ENCODE peak calls at places on chromosomes 6 and 20, in ten cellular contexts. Y is body of pancreas; O is upper lobe of left lung; Q is CD8-positive, alpha-beta memory T cell; S is H7; H is left ventricle myocardium inferior; K is AG04450; E is ovary; F is heart left ventricle; I is A673. X is an unnamed sample.

GRCh38 chr6:148500402-148500801 is 157.8 kb downstream of the SASH1 start:
- DNase-seq in S (no peak), E (no peak), Y (no peak), O (no peak), F (no peak), K (no peak), Q (no peak), I (no peak), H (no peak), X (no peak)

GRCh38 chr6:30077218-30077617 is 1.6 kb upstream of the RNF39 start:
- DNase-seq in F (no peak), O (no peak), Q (no peak), K (no peak), E (no peak), S (no peak), H (no peak), Y (no peak), I (no peak), X (no peak)

GRCh38 chr6:30396833-30397479 is 52.0 kb downstream of the RPP21 start:
- DNase-seq in H (peak), S (peak), E (peak), F (peak), Q (peak), I (peak), O (peak), K (peak), Y (peak), X (peak)

GRCh38 chr6:28160233-28160632 is 18.6 kb downstream of the ZKSCAN8 start:
- DNase-seq in H (no peak), Q (no peak), F (no peak), Y (no peak), E (no peak), S (no peak), K (no peak), O (no peak), I (peak), X (no peak)

GRCh38 chr6:155693573-155694428 is 238.2 kb upstream of the NOX3 start:
- DNase-seq in Y (peak), K (no peak), I (no peak), E (no peak), Q (no peak), S (no peak), O (no peak), F (no peak), H (no peak), X (no peak)

GRCh38 chr6:82984720-82985119 is 80.9 kb downstream of the UBE3D start:
- DNase-seq in K (no peak), S (no peak), Y (no peak), F (no peak), Q (no peak), H (no peak), I (no peak), E (no peak), O (no peak), X (no peak)

GRCh38 chr6:148677594-148678476 is 69.0 kb upstream of the UST start:
- DNase-seq in I (no peak), Q (no peak), K (no peak), Y (no peak), F (no peak), S (no peak), E (no peak), H (no peak), O (no peak), X (no peak)

GRCh38 chr6:119978274-119978889 is 628.8 kb upstream of the MAN1A1 start:
- DNase-seq in H (no peak), S (peak), K (no peak), E (no peak), Q (no peak), I (peak), Y (peak), F (no peak), O (no peak), X (peak)

GRCh38 chr6:1387632-1388031 is 1.7 kb upstream of the FOXF2 start:
- DNase-seq in K (no peak), F (no peak), I (no peak), Y (no peak), O (no peak), H (no peak), E (no peak), S (peak), Q (no peak), X (no peak)

GRCh38 chr20:5844063-5844681 is 94.0 kb downstream of the SHLD1 start:
- DNase-seq in K (no peak), F (no peak), Q (no peak), H (no peak), E (no peak), O (no peak), Y (no peak), I (peak), S (no peak), X (peak)

GRCh38 chr6:121437861-121438651 is 2.6 kb downstream of the GJA1 start:
- DNase-seq in H (peak), S (peak), E (peak), Q (no peak), F (no peak), Y (peak), O (peak), I (peak), K (no peak), X (peak)

GRCh38 chr20:25204550-25205276 is 9.2 kb downstream of the ENTPD6 start:
- DNase-seq in E (no peak), O (no peak), S (peak), F (no peak), I (no peak), K (no peak), Y (no peak), H (no peak), Q (no peak), X (no peak)

GRCh38 chr6:82701341-82701740 is 337.7 kb downstream of the TPBG start:
- DNase-seq in H (no peak), Y (no peak), Q (no peak), I (no peak), E (no peak), O (no peak), F (no peak), K (no peak), S (no peak), X (no peak)

GRCh38 chr20:36132802-36133211 is 21.7 kb upstream of the EPB41L1 start:
- DNase-seq in Q (no peak), O (no peak), H (no peak), S (no peak), E (no peak), K (no peak), Y (no peak), F (peak), I (peak), X (no peak)

DNA sequence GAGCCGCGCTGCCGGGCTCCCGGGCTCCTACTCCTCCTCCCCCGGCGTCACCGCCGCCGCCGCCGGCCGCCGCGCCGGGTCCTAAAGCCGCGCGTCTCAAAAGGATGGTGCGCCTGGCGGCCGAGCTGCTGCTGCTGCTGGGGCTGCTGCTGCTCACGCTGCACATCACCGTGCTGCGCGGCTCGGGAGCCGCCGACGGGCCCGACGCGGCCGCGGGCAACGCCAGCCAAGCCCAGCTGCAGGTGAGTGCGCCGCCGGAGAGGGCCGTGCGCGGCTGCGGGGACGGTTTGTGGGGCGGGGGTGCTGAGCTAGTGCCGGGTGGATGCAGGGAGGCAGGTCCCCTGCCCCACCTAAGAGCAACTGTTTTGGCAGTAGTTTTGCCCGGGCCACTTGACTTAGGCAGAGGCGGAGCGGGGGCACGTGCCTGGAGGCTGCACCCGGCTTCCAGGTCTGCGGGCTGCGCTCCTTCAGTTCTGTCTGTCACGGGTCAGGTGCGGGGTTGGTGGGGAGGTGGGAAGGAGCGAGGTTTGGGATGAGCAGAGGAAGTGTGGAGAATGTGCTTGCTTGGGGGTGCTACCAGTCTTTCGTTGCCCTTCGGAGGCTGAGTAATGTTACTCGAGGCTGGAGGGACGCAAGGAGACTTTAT is 722 bp downstream of the ISM1 start:
- DNase-seq in F (peak), Y (peak), E (no peak), S (peak), K (no peak), I (peak), O (peak), Q (peak), H (peak), X (peak)
- H3K4me3 ChIP-seq in F (peak), Y (peak), E (peak), S (peak), K (peak), I (peak), O (peak), Q (peak), H (peak), X (peak)

GRCh38 chr6:87965806-87966205 is 81.8 kb upstream of the SPACA1 start:
- DNase-seq in H (no peak), Y (no peak), I (no peak), Q (no peak), K (no peak), S (no peak), E (no peak), F (no peak), O (no peak), X (no peak)

GRCh38 chr6:87972279-87972678 is 75.4 kb upstream of the SPACA1 start:
- DNase-seq in Y (no peak), K (no peak), F (no peak), S (no peak), I (no peak), Q (no peak), H (no peak), O (no peak), E (no peak), X (no peak)

GRCh38 chr6:87971605-87972262 is 75.9 kb upstream of the SPACA1 start:
- DNase-seq in Q (no peak), O (no peak), S (no peak), F (no peak), K (no peak), I (no peak), E (no peak), Y (no peak), H (no peak), X (no peak)

DNA sequence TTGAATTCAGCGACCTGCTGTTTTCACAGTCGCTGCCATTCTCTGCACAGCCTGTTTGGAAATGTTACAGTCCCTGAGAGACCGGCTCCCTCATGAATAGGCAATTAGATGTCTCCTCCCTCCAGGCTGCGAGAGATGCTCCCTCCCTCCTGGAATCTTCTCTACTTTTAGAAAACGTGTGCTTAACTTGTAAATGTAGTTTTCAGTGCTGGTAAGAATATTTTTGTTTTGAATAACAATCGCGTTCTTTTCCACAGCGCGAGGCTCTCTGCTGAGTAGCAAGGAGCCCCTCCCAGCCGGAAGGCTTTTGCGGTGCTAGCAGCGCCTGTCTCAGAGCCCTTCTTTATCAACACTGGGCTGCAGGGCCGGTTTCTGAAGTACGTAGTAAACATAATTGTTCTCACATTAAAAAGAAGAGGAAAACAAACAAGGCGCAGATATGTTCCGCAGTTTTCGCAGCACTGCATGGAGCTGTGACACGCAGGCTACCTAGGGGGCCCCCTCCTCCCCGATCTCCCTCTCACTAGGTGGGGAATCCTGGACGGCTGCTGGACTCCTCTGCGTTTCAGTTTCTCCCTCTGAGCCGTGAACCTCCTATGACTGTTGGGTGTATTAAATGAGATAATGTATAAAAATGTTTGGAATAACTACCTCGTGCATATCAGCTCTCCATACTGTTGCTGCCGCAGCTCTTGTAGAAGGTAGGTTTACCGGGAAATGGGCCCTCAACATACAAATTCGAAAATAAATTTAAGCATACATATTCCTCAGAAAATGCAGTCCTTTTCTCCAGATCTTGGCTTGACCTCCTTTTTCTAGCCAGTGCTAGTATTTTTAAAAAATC is 79.0 kb upstream of the SPACA1 start:
- DNase-seq in H (no peak), Q (peak), F (peak), Y (no peak), S (peak), I (peak), O (peak), E (no peak), K (no peak), X (no peak)
- H3K4me3 ChIP-seq in H (peak), Q (peak), F (peak), Y (no peak), S (peak), I (peak), O (peak), E (peak), K (peak), X (no peak)

DNA sequence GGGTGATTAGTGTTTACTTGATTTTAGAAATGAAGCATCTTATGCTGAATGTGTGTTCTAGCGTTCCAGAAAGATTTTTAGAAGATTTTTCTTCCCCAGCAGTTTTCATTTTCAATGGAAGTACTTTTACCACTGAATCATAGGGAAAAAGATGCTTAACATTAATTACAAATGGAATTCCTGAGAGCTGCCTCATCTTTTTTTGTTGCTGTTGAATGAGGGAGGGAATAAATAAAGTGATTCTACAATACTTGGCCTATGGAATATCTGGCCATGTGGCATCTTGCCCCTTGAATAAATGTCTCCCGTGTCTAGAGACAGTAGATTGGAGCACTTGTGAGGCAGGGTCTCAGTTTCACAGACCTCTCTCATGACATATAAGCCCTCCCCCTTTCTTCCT is 44.1 kb upstream of the SLC22A1 start:
- DNase-seq in H (no peak), E (no peak), Q (no peak), Y (no peak), F (no peak), O (no peak), I (no peak), K (peak), S (no peak), X (no peak)
- H3K4me3 ChIP-seq in H (no peak), E (no peak), Q (no peak), Y (no peak), F (no peak), O (no peak), I (no peak), K (no peak), S (no peak), X (no peak)

DNA sequence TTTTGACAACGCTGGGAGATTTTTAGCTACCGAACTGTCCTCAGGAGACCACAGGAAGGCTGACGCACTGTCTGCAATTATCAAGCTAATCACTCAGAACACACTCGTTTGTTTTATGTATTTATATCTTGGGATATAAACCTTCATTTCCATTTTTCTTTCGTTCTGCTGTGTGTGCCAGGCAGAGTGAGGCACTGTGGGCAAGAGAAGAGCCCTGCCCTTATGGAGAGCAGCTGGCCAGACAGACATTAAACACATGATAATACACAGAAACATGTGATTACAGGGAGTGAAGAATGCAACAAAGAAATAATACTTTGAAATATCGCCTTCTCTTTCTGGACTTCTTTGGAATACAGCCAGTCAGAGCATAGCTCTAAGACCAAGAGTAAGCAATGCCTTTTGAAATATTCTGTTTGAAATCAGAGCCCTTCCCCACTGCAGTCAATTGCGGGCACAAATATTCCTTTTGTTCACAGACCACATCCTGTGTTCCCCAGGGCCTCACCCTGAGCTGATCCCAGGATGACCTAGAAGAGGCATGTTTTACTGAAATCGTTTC is 96.8 kb downstream of the ANKRD60 start:
- DNase-seq in K (no peak), Q (no peak), I (no peak), O (no peak), S (no peak), F (no peak), E (no peak), H (no peak), Y (no peak), X (peak)
- H3K4me3 ChIP-seq in K (no peak), Q (no peak), I (no peak), O (no peak), S (no peak), F (no peak), E (peak), H (peak), Y (no peak), X (peak)

GRCh38 chr6:112690497-112691202 is 343.5 kb downstream of the RFPL4B start:
- DNase-seq in I (peak), S (no peak), Y (no peak), F (no peak), K (no peak), H (no peak), O (no peak), Q (no peak), E (no peak), X (peak)

GRCh38 chr6:112694986-112695385 is 347.9 kb downstream of the RFPL4B start:
- DNase-seq in E (no peak), H (no peak), K (no peak), F (no peak), S (no peak), Q (no peak), Y (no peak), O (no peak), I (peak), X (no peak)

GRCh38 chr6:112691289-112691688 is 344.2 kb downstream of the RFPL4B start:
- DNase-seq in H (no peak), O (no peak), S (no peak), Y (no peak), I (peak), F (no peak), K (peak), Q (no peak), E (no peak), X (peak)
- H3K4me3 ChIP-seq in H (no peak), O (no peak), S (no peak), Y (no peak), I (no peak), F (no peak), K (no peak), Q (no peak), E (no peak), X (no peak)

GRCh38 chr6:106099235-106099537 is 13.1 kb downstream of the PRDM1 start:
- DNase-seq in O (no peak), Y (no peak), F (no peak), K (no peak), I (no peak), Q (no peak), H (no peak), E (no peak), S (no peak), X (no peak)
- H3K4me3 ChIP-seq in O (peak), Y (no peak), F (no peak), K (peak), I (no peak), Q (peak), H (peak), E (no peak), S (peak), X (no peak)